ENCODE peak calls at places on chromosomes 2 and 18, in seven cellular contexts. G, C, I, A, Q, U and E are unnamed samples.

GRCh38 chr2:174750923-174751441 is 13.3 kb downstream of the CHRNA1 start:
- DNase-seq in U (no peak), Q (no peak), I (no peak), A (no peak), C (no peak), G (no peak), E (no peak)

GRCh38 chr2:167345559-167345958 is 457.3 kb downstream of the XIRP2 start:
- DNase-seq in U (no peak), I (no peak), A (no peak), G (no peak), C (no peak), Q (no peak), E (no peak)

GRCh38 chr18:42192251-42193248 is 237.5 kb downstream of the PIK3C3 start:
- DNase-seq in C (no peak), U (no peak), I (no peak), G (no peak), A (no peak), Q (no peak), E (no peak)

GRCh38 chr2:102056079-102056581 is 64.4 kb downstream of the IL1R2 start:
- DNase-seq in I (no peak), G (no peak), C (no peak), Q (no peak), U (no peak), A (no peak), E (no peak)

GRCh38 chr18:7872569-7872968 is 305.5 kb downstream of the PTPRM start:
- DNase-seq in A (no peak), I (no peak), U (no peak), G (no peak), C (no peak), Q (no peak), E (no peak)

GRCh38 chr2:228474466-228474865 is 293.0 kb upstream of the SPHKAP start:
- DNase-seq in A (no peak), G (no peak), C (no peak), U (no peak), Q (no peak), I (no peak), E (no peak)

GRCh38 chr2:220512419-220512818 is 885.0 kb downstream of the SLC4A3 start:
- DNase-seq in G (no peak), A (no peak), C (no peak), Q (no peak), I (no peak), U (no peak), E (no peak)

GRCh38 chr2:176085861-176086771 is 2.4 kb upstream of the EVX2 start:
- DNase-seq in U (no peak), G (peak), I (no peak), A (no peak), Q (no peak), C (no peak), E (no peak)

GRCh38 chr2:45627911-45628310 is 16.8 kb upstream of the SRBD1 start:
- DNase-seq in A (no peak), G (no peak), C (no peak), I (no peak), Q (no peak), U (no peak), E (no peak)